ENCODE peak calls at places on chromosomes 12 and 14, in five cellular contexts. H, C, G, F and Q are unnamed samples.

GRCh38 chr12:685388-685787 is 22.1 kb upstream of the NINJ2 start:
- DNase-seq in G (peak; percentile 85), H (no peak), F (no peak), C (no peak), Q (peak; percentile 54)

GRCh38 chr12:123840765-123841425 is 78.8 kb downstream of the DNAH10 start:
- DNase-seq in H (no peak), F (no peak), C (no peak), G (no peak), Q (no peak)

GRCh38 chr12:122064780-122065588 is 13.6 kb upstream of the MLXIP start:
- DNase-seq in F (no peak), C (peak; percentile 57), G (no peak), H (no peak), Q (no peak)

GRCh38 chr14:102917469-102918211 is 4.8 kb upstream of the AMN start:
- DNase-seq in F (no peak), G (peak; percentile 71), C (peak; percentile 81), H (peak; percentile 65), Q (no peak)

GRCh38 chr12:103801709-103802585 is 39.1 kb downstream of the NT5DC3 start:
- DNase-seq in F (no peak), C (no peak), G (no peak), H (no peak), Q (no peak)

GRCh38 chr12:104712477-104712876 is 245.6 kb downstream of the SLC41A2 start:
- DNase-seq in H (no peak), G (no peak), F (no peak), C (no peak), Q (no peak)

GRCh38 chr12:83841620-83842019 is 1071.0 kb downstream of the SLC6A15 start:
- DNase-seq in F (no peak), H (no peak), G (no peak), C (no peak), Q (no peak)

GRCh38 chr14:79613625-79614024 is 597.7 kb downstream of the DIO2 start:
- DNase-seq in F (no peak), H (no peak), G (no peak), C (no peak), Q (no peak)

GRCh38 chr12:51368640-51369517 is 22.3 kb downstream of the GALNT6 start:
- DNase-seq in C (peak; percentile 31), H (no peak), F (no peak), G (peak; percentile 87), Q (peak; percentile 85)

GRCh38 chr12:18160901-18161300 is 70.9 kb upstream of the RERGL start:
- DNase-seq in F (no peak), H (no peak), G (no peak), C (no peak), Q (no peak)

GRCh38 chr12:67804168-67804567 is 155.6 kb downstream of the DYRK2 start:
- DNase-seq in C (no peak), G (peak; percentile 38), H (no peak), F (no peak), Q (no peak)

GRCh38 chr14:74864193-74864592 is 11.8 kb downstream of the PROX2 start:
- DNase-seq in F (no peak), H (no peak), G (no peak), C (no peak), Q (no peak)

GRCh38 chr14:105497671-105498429 is 6.8 kb downstream of the TEDC1 start:
- DNase-seq in H (no peak), F (no peak), C (no peak), G (no peak), Q (no peak)

GRCh38 chr14:105076296-105076804 is 11.1 kb upstream of the GPR132 start:
- DNase-seq in C (no peak), F (no peak), G (no peak), H (no peak), Q (no peak)

GRCh38 chr12:72219937-72220336 is 52.2 kb upstream of the TRHDE start:
- DNase-seq in G (no peak), F (no peak), H (no peak), C (no peak), Q (no peak)

GRCh38 chr14:61110683-61111082 is 129.6 kb downstream of the SLC38A6 start:
- DNase-seq in F (no peak), G (no peak), H (no peak), C (no peak), Q (no peak)

GRCh38 chr12:81874166-81874565 is 115.0 kb upstream of the PPFIA2 start:
- DNase-seq in G (no peak), C (no peak), F (no peak), H (no peak), Q (no peak)

GRCh38 chr12:106736051-106736957 is 38.2 kb upstream of the RIC8B start:
- DNase-seq in F (no peak), G (no peak), H (no peak), C (no peak), Q (peak; percentile 43)

GRCh38 chr12:93972411-93973208 is 175.8 kb upstream of the PLXNC1 start:
- DNase-seq in H (no peak), C (peak; percentile 44), G (no peak), F (no peak), Q (no peak)

GRCh38 chr14:22561661-22562579 is 27.1 kb downstream of the DAD1 start:
- DNase-seq in H (no peak), G (peak; percentile 79), F (no peak), C (no peak), Q (peak; percentile 63)

GRCh38 chr14:95044463-95045254 is 112.7 kb downstream of the DICER1 start:
- DNase-seq in F (no peak), G (no peak), H (no peak), C (no peak), Q (no peak)

GRCh38 chr12:81797100-81797499 is 38.0 kb upstream of the PPFIA2 start:
- DNase-seq in H (no peak), G (no peak), F (no peak), C (peak; percentile 38), Q (peak; percentile 2)

GRCh38 chr12:56996793-56997545 is 9.4 kb downstream of the ZBTB39 start:
- DNase-seq in C (no peak), F (no peak), G (no peak), H (no peak), Q (no peak)

GRCh38 chr12:84056-84455 is 17.5 kb downstream of the IQSEC3 start:
- DNase-seq in G (no peak), H (no peak), F (no peak), C (no peak), Q (no peak)

GRCh38 chr14:50340945-50341344 is 28.8 kb downstream of the DMAC2L start:
- DNase-seq in H (no peak), F (no peak), C (peak; percentile 47), G (no peak), Q (no peak)

GRCh38 chr14:61568572-61569011 is 126.7 kb upstream of the HIF1A start:
- DNase-seq in H (no peak), G (peak; percentile 57), F (no peak), C (peak; percentile 58), Q (peak; percentile 54)

GRCh38 chr14:58426819-58427288 is 477 bp downstream of the TIMM9 start:
- DNase-seq in H (peak; percentile 43), C (peak; percentile 85), G (peak; percentile 48), F (no peak), Q (peak; percentile 61)

GRCh38 chr12:29041621-29042020 is 107.5 kb upstream of the FAR2 start:
- DNase-seq in F (peak; percentile 65), G (no peak), C (no peak), H (no peak), Q (peak; percentile 89)

GRCh38 chr14:104206281-104206904 is 68.0 kb downstream of the KIF26A start:
- DNase-seq in F (no peak), H (no peak), G (no peak), C (peak; percentile 81), Q (peak; percentile 71)

GRCh38 chr12:71546322-71546861 is 106.8 kb downstream of the LGR5 start:
- DNase-seq in H (no peak), F (no peak), C (no peak), G (no peak), Q (no peak)

GRCh38 chr14:61177279-61178225 is 103.6 kb downstream of the TMEM30B start:
- DNase-seq in C (no peak), G (no peak), F (no peak), H (no peak), Q (no peak)

GRCh38 chr12:68162374-68162773 is 2.8 kb upstream of the IFNG start:
- DNase-seq in H (no peak), G (no peak), F (no peak), C (no peak), Q (no peak)

GRCh38 chr14:52821805-52822250 is 30.4 kb upstream of the GNPNAT1 start:
- DNase-seq in F (no peak), G (no peak), H (no peak), C (no peak), Q (peak; percentile 20)
- H3K4me1 ChIP-seq in F (no peaks in the 10 kb centered on the region), G (no peaks in the 10 kb centered on the region), H (peaks cover 13% of the 10 kb centered on the region), C (no peaks in the 10 kb centered on the region), Q (no peaks in the 10 kb centered on the region)

DNA sequence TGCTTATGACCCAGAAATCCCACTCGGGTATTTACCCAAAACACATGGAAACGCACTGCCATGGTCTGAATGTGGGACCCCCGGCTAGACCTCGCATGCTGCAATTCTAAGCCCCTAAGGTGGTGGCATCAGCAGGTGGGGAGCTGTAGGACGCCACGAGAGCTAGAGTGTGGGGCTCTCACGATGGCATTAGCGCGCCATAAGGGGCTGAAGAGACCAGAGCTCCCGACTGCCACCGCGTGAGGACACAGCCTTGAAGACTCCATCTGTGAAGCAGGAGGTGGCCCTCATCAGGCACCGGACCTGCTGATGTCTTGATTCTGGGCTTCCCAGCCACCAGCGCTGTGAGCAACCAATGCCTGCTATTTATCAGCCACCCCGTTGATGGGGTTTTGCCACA is 40.3 kb downstream of the RIMBP2 start:
- DNase-seq in H (no peak), C (no peak), F (no peak), G (no peak), Q (no peak)
- H3K9me3 ChIP-seq in H (no peaks in the 10 kb centered on the region), C (no peaks in the 10 kb centered on the region), F (no peaks in the 10 kb centered on the region), G (no peaks in the 10 kb centered on the region), Q (no peaks in the 10 kb centered on the region)

DNA sequence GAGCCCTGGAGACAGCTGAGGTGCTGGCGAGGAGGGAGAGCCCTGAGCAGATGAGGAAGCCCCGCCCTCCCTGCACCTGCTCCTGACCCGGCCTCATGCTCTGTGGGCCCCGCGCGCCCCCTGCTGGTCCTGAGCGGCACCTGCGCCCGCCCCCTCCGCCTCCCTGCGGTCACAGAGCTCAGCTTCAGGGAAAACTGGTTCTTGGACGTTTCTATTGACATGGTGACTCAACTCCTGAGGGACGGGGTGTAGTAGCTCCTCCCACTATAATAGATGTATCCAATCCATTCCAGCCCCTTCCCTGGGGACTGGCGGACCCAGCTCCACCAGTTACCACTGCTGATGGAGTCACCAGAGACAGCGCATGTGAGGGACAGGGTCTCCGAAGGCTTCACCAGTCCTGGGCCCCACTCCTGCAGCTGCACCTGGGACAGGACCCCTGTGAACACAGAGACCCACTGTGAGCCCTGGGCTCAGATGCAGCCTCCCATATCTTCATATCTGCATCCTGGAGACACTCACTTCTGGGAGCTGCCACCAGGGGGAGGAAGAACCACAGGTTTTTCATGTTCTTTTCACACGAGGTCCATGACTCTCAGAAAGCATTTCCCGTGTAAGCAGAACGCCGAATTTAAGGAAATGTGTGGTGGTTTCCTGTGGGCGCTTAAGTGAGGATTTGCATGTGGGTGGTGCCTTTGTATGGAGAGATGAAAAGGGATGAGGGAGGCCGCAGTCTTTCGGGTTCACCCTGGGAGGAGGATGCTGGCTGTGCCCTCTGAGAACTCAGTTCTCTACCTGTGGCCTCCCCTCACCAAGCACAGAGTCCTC is 1346.5 kb downstream of the TMEM121 start:
- DNase-seq in F (no peak), G (peak; percentile 77), H (no peak), C (no peak), Q (peak; percentile 89)
- H3K4me1 ChIP-seq in F (no peaks in the 10 kb centered on the region), G (peaks cover 8% of the 10 kb centered on the region), H (no peaks in the 10 kb centered on the region), C (no peaks in the 10 kb centered on the region), Q (no peaks in the 10 kb centered on the region)

DNA sequence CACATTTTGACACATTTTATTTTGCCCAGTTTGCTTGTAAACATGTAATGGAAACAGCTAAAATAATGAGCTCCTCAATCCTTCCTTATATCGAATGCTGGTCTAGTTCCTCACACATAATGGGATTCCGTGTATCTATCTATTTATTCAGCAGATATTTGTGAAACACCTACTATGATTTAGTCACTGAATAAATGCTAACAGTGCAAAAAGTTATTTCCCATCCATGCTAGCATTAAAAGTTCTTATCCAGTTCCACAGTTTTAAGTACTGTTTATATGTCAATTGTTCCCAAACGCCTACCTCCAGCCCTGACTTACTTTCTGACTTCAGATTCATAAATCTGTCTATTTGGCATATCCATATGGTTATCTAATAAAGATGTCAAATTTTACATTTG is 1788.7 kb upstream of the FLRT2 start:
- DNase-seq in H (no peak), C (no peak), G (no peak), F (no peak), Q (no peak)
- H3K9me3 ChIP-seq in H (no peaks in the 10 kb centered on the region), C (no peaks in the 10 kb centered on the region), G (no peaks in the 10 kb centered on the region), F (no peaks in the 10 kb centered on the region), Q (no peaks in the 10 kb centered on the region)